ENCODE peak calls at places on chromosome 17, in nine cellular contexts. W is GM12865, G is A549, D is mucosa of descending colon, L is HFF-Myc, I is left ventricle myocardium inferior, B is HCT116, V is endothelial cell, H is ovary. O is an unnamed sample.

GRCh38 chr17:68491864-68492263 is 20.4 kb upstream of the PRKAR1A start:
- DNase-seq in W (no peak), G (no peak), D (peak; percentile 62), L (no peak), I (peak; percentile 40), B (no peak), V (no peak), H (peak; percentile 57), O (no peak)

GRCh38 chr17:12133183-12133582 is 112.5 kb downstream of the MAP2K4 start:
- DNase-seq in W (no peak), G (no peak), D (no peak), L (no peak), I (no peak), B (no peak), V (no peak), H (no peak), O (no peak)

GRCh38 chr17:42883802-42884553 is 16.6 kb upstream of the G6PC1 start:
- DNase-seq in W (no peak), G (no peak), D (peak; percentile 1), L (no peak), I (no peak), B (no peak), V (no peak), H (no peak), O (no peak)

GRCh38 chr17:40319651-40320550 is 10.9 kb downstream of the RARA start:
- DNase-seq in W (no peak), G (no peak), D (peak; percentile 90), L (no peak), I (peak; percentile 53), B (no peak), V (no peak), H (no peak), O (no peak)

GRCh38 chr17:50861334-50861676 is 4.8 kb downstream of the TOB1 start:
- DNase-seq in W (no peak), G (no peak), D (no peak), L (no peak), I (no peak), B (no peak), V (no peak), H (no peak), O (no peak)

GRCh38 chr17:68390888-68391545 is 66.3 kb downstream of the WIPI1 start:
- DNase-seq in W (no peak), G (no peak), D (no peak), L (no peak), I (no peak), B (no peak), V (no peak), H (peak; percentile 34), O (no peak)

GRCh38 chr17:68854509-68854908 is 100.7 kb downstream of the ABCA8 start:
- DNase-seq in W (no peak), G (no peak), D (no peak), L (no peak), I (no peak), B (no peak), V (no peak), H (no peak), O (no peak)

GRCh38 chr17:841313-841712 is 59.2 kb downstream of the MRM3 start:
- DNase-seq in W (peak; percentile 27), G (no peak), D (no peak), L (no peak), I (no peak), B (no peak), V (no peak), H (no peak), O (no peak)

GRCh38 chr17:1649116-1649843 is 386 bp downstream of the RILP start:
- DNase-seq in W (peak; percentile 81), G (peak; percentile 78), D (peak; percentile 90), L (no peak), I (peak; percentile 85), B (peak; percentile 28), V (peak; percentile 74), H (peak; percentile 92), O (peak; percentile 86)

GRCh38 chr17:19021622-19022083 is 17.1 kb upstream of the FAM83G start:
- DNase-seq in W (peak; percentile 48), G (no peak), D (peak; percentile 57), L (no peak), I (no peak), B (no peak), V (peak; percentile 54), H (no peak), O (no peak)

GRCh38 chr17:81069084-81069645 is 34.2 kb downstream of the BAIAP2 start:
- DNase-seq in W (no peak), G (no peak), D (no peak), L (no peak), I (peak; percentile 53), B (no peak), V (no peak), H (no peak), O (no peak)

GRCh38 chr17:9162275-9162985 is 141.1 kb downstream of the NTN1 start:
- DNase-seq in W (peak; percentile 5), G (peak; percentile 32), D (no peak), L (no peak), I (no peak), B (no peak), V (no peak), H (no peak), O (no peak)
- TF ChIP-seq CTCF in W (no peak), G (peak; percentile 26), D (no peak), L (peak; percentile 13), I (peak; percentile 13), B (no peak), V (peak; percentile 23), H (no peak), O (no peak)

GRCh38 chr17:34842235-34842634 is 119.0 kb downstream of the CCT6B start:
- DNase-seq in W (no peak), G (no peak), D (no peak), L (no peak), I (no peak), B (no peak), V (no peak), H (no peak), O (no peak)

GRCh38 chr17:34840758-34841157 is 120.5 kb downstream of the CCT6B start:
- DNase-seq in W (peak; percentile 5), G (no peak), D (no peak), L (no peak), I (no peak), B (no peak), V (no peak), H (no peak), O (peak; percentile 30)

GRCh38 chr17:34837796-34838195 is 123.5 kb downstream of the CCT6B start:
- DNase-seq in W (no peak), G (no peak), D (no peak), L (no peak), I (no peak), B (no peak), V (no peak), H (no peak), O (no peak)

GRCh38 chr17:34843682-34844081 is 117.6 kb downstream of the CCT6B start:
- DNase-seq in W (no peak), G (no peak), D (no peak), L (no peak), I (no peak), B (no peak), V (no peak), H (no peak), O (no peak)

GRCh38 chr17:34841467-34841866 is 119.8 kb downstream of the CCT6B start:
- DNase-seq in W (no peak), G (no peak), D (no peak), L (no peak), I (no peak), B (no peak), V (no peak), H (no peak), O (no peak)
- TF ChIP-seq CTCF in W (no peak), G (no peak), D (no peak), L (peak; percentile 4), I (no peak), B (no peak), V (no peak), H (no peak), O (no peak)

GRCh38 chr17:17783825-17784598 is 52.8 kb downstream of the SREBF1 start:
- DNase-seq in W (peak; percentile 61), G (no peak), D (peak; percentile 75), L (no peak), I (peak; percentile 66), B (no peak), V (peak; percentile 42), H (peak; percentile 78), O (no peak)

GRCh38 chr17:17781591-17782424 is 55.0 kb downstream of the SREBF1 start:
- DNase-seq in W (no peak), G (peak; percentile 43), D (no peak), L (no peak), I (peak; percentile 85), B (no peak), V (peak; percentile 39), H (peak; percentile 92), O (no peak)

GRCh38 chr17:17784599-17785264 is 52.1 kb downstream of the SREBF1 start:
- DNase-seq in W (peak; percentile 45), G (peak; percentile 69), D (no peak), L (no peak), I (no peak), B (no peak), V (no peak), H (peak; percentile 41), O (no peak)

GRCh38 chr17:17782425-17783120 is 54.2 kb downstream of the SREBF1 start:
- DNase-seq in W (peak; percentile 20), G (no peak), D (no peak), L (no peak), I (no peak), B (no peak), V (no peak), H (peak; percentile 71), O (peak; percentile 65)

GRCh38 chr17:17783121-17783824 is 53.5 kb downstream of the SREBF1 start:
- DNase-seq in W (peak; percentile 77), G (no peak), D (peak; percentile 80), L (no peak), I (peak; percentile 85), B (no peak), V (peak; percentile 49), H (peak; percentile 86), O (peak; percentile 84)
- TF ChIP-seq CTCF in W (peak; percentile 27), G (no peak), D (no peak), L (no peak), I (peak; percentile 45), B (no peak), V (peak; percentile 40), H (no peak), O (peak; percentile 24)

GRCh38 chr17:28380572-28380907 is 9.0 kb downstream of the SARM1 start:
- DNase-seq in W (no peak), G (no peak), D (no peak), L (no peak), I (no peak), B (no peak), V (no peak), H (no peak), O (no peak)

GRCh38 chr17:28379814-28380571 is 8.5 kb downstream of the SARM1 start:
- DNase-seq in W (no peak), G (no peak), D (no peak), L (no peak), I (no peak), B (no peak), V (peak; percentile 38), H (peak; percentile 6), O (no peak)

GRCh38 chr17:28385037-28385797 is 13.7 kb downstream of the SARM1 start:
- DNase-seq in W (no peak), G (no peak), D (peak; percentile 72), L (no peak), I (no peak), B (no peak), V (no peak), H (peak; percentile 28), O (no peak)

GRCh38 chr17:28384281-28385036 is 13.0 kb downstream of the SARM1 start:
- DNase-seq in W (no peak), G (no peak), D (peak; percentile 89), L (no peak), I (peak; percentile 49), B (no peak), V (no peak), H (no peak), O (peak; percentile 85)

GRCh38 chr17:28381141-28381825 is 9.8 kb downstream of the SARM1 start:
- DNase-seq in W (no peak), G (no peak), D (no peak), L (no peak), I (no peak), B (no peak), V (peak; percentile 74), H (peak; percentile 28), O (no peak)
- TF ChIP-seq CTCF in W (no peak), G (no peak), D (no peak), L (no peak), I (peak; percentile 16), B (no peak), V (no peak), H (no peak), O (peak; percentile 55)

O was measured in GM13976.